ENCODE peak calls at places on chromosomes 3 and 15, in eight cellular contexts. O is HCEC 1CT; E is NCI-H2029; U is K562; J is GM12891; M is NCI-H146; G is T-helper 1 cell; R is stimulated activated CD8-positive, alpha-beta memory T cell treated with anti-CD3 and anti-CD28 coated beads, Interleukin-2, amount 100 ng/mL, for 1 hour. N is an unnamed sample.

GRCh38 chr3:170423001-170423615 is 4.4 kb downstream of the CLDN11 start:
- DNase-seq in U (no peak), E (no peak), J (no peak), O (no peak), R (no peak), M (no peak), G (no peak), N (no peak)

GRCh38 chr3:141367038-141367730 is 1.1 kb upstream of the ZBTB38 start:
- DNase-seq in E (no peak), G (no peak), U (no peak), O (peak; percentile 100), R (no peak), M (no peak), J (no peak), N (peak; percentile 79)

GRCh38 chr3:131036200-131036816 is 9.6 kb downstream of the NEK11 start:
- DNase-seq in J (no peak), U (no peak), R (no peak), G (no peak), O (peak; percentile 77), E (no peak), M (no peak), N (no peak)

GRCh38 chr3:40962721-40963120 is 236.6 kb upstream of the CTNNB1 start:
- DNase-seq in J (no peak), U (no peak), R (no peak), E (no peak), M (no peak), G (no peak), O (no peak), N (no peak)

GRCh38 chr15:92906563-92907081 is 6.5 kb downstream of the CHD2 start:
- DNase-seq in R (no peak), G (no peak), U (no peak), J (no peak), M (no peak), O (peak; percentile 62), E (no peak), N (no peak)

GRCh38 chr15:65936317-65936716 is 67.0 kb downstream of the RAB11A start:
- DNase-seq in J (no peak), U (no peak), R (no peak), G (no peak), O (no peak), E (no peak), M (peak; percentile 42), N (no peak)

GRCh38 chr15:69668963-69669362 is 216.3 kb downstream of the RPLP1 start:
- DNase-seq in R (no peak), O (no peak), U (no peak), M (no peak), J (peak; percentile 44), G (no peak), E (no peak), N (no peak)

GRCh38 chr3:43629741-43630140 is 7.9 kb upstream of the ANO10 start:
- DNase-seq in U (no peak), G (no peak), E (no peak), M (no peak), O (peak; percentile 5), J (no peak), R (no peak), N (no peak)

GRCh38 chr3:132183811-132184210 is 133.4 kb upstream of the ACP3 start:
- DNase-seq in E (no peak), U (no peak), J (no peak), M (no peak), O (no peak), G (no peak), R (no peak), N (no peak)

GRCh38 chr3:25493246-25493645 is 65.2 kb downstream of the RARB start:
- DNase-seq in E (no peak), U (no peak), G (no peak), J (no peak), M (no peak), R (no peak), O (no peak), N (no peak)

GRCh38 chr15:56244811-56245576 is 1.3 kb upstream of the RFX7 start:
- DNase-seq in M (peak; percentile 62), G (no peak), R (no peak), O (no peak), U (peak; percentile 12), J (no peak), E (no peak), N (no peak)

GRCh38 chr3:146781059-146781458 is 175.9 kb upstream of the PLSCR5 start:
- DNase-seq in R (no peak), J (no peak), M (peak; percentile 62), U (no peak), G (no peak), O (no peak), E (no peak), N (no peak)

GRCh38 chr3:39107056-39107873 is at the start of the genes GORASP1 and TTC21A:
- DNase-seq in J (peak; percentile 75), G (peak; percentile 64), E (peak; percentile 86), R (peak; percentile 33), O (peak; percentile 77), U (peak; percentile 92), M (peak; percentile 71), N (peak; percentile 54)

GRCh38 chr3:59654120-59654952 is 604.5 kb upstream of the CFAP20DC start:
- DNase-seq in R (no peak), E (no peak), O (no peak), G (no peak), M (no peak), U (no peak), J (no peak), N (no peak)

GRCh38 chr3:40186508-40186907 is 123.0 kb upstream of the EIF1B start:
- DNase-seq in G (no peak), J (no peak), R (no peak), O (no peak), E (no peak), M (no peak), U (no peak), N (no peak)

GRCh38 chr3:54915976-54916375 is 11.9 kb downstream of the LRTM1 start:
- DNase-seq in R (no peak), E (no peak), O (no peak), G (no peak), U (no peak), J (no peak), M (no peak), N (no peak)

GRCh38 chr3:126752303-126753190 is 48.5 kb downstream of the CHCHD6 start:
- DNase-seq in O (peak; percentile 51), J (peak; percentile 61), R (peak; percentile 6), G (peak; percentile 19), E (peak; percentile 42), U (peak; percentile 71), M (peak; percentile 86), N (peak; percentile 18)

GRCh38 chr15:73022156-73022555 is 30.1 kb upstream of the NEO1 start:
- DNase-seq in G (no peak), J (no peak), M (no peak), O (no peak), E (no peak), R (no peak), U (no peak), N (no peak)

GRCh38 chr3:52986049-52986448 is 59.8 kb downstream of the SFMBT1 start:
- DNase-seq in E (no peak), M (no peak), J (no peak), U (no peak), O (no peak), G (no peak), R (no peak), N (no peak)

GRCh38 chr3:8767667-8768363 is 1.6 kb downstream of the OXTR start:
- DNase-seq in R (no peak), M (no peak), E (peak; percentile 88), G (no peak), J (peak; percentile 62), U (no peak), O (no peak), N (no peak)

GRCh38 chr3:15905041-15905440 is 107.3 kb upstream of the ANKRD28 start:
- DNase-seq in M (no peak), G (no peak), E (no peak), U (no peak), J (no peak), O (no peak), R (no peak), N (no peak)

GRCh38 chr3:159977295-159977694 is 11.3 kb upstream of the IL12A start:
- DNase-seq in R (no peak), E (no peak), M (no peak), G (no peak), U (no peak), J (no peak), O (no peak), N (no peak)

GRCh38 chr15:40130118-40130517 is 21.4 kb upstream of the BMF start:
- DNase-seq in U (no peak), E (no peak), J (no peak), R (no peak), M (no peak), O (no peak), G (no peak), N (no peak)

GRCh38 chr15:39429898-39430357 is 151.0 kb upstream of the THBS1 start:
- DNase-seq in R (no peak), O (peak; percentile 18), J (no peak), G (no peak), E (peak; percentile 1), M (no peak), U (no peak), N (no peak)

GRCh38 chr3:193938613-193939012 is 197.3 kb upstream of the HES1 start:
- DNase-seq in G (no peak), O (no peak), M (peak; percentile 100), R (no peak), J (no peak), E (peak; percentile 90), U (peak; percentile 24), N (no peak)

GRCh38 chr15:78127882-78128281 is 3.4 kb downstream of the CIB2 start:
- DNase-seq in G (no peak), J (no peak), M (no peak), O (no peak), U (no peak), E (peak; percentile 53), R (no peak), N (no peak)

GRCh38 chr3:137770066-137770805 is 6.1 kb downstream of the SOX14 start:
- DNase-seq in J (no peak), G (no peak), O (no peak), M (no peak), E (no peak), R (no peak), U (no peak), N (no peak)

GRCh38 chr3:38722760-38723568 is 73.5 kb upstream of the SCN5A start:
- DNase-seq in J (no peak), O (peak; percentile 40), R (no peak), G (no peak), U (no peak), M (no peak), E (no peak), N (no peak)

GRCh38 chr15:65981837-65982696 is 112.8 kb downstream of the RAB11A start:
- DNase-seq in G (peak; percentile 37), U (peak; percentile 80), E (peak; percentile 36), O (no peak), R (peak; percentile 26), J (peak; percentile 74), M (peak; percentile 77), N (no peak)

GRCh38 chr3:148815316-148815715 is 12.3 kb upstream of the CPB1 start:
- DNase-seq in U (no peak), J (no peak), O (no peak), G (no peak), E (no peak), M (no peak), R (no peak), N (no peak)

GRCh38 chr15:50996641-50997040 is 88.2 kb downstream of the AP4E1 start:
- DNase-seq in E (no peak), G (no peak), O (peak; percentile 28), M (no peak), U (no peak), R (no peak), J (no peak), N (no peak)

GRCh38 chr3:192331749-192332385 is 395.5 kb downstream of the FGF12 start:
- DNase-seq in O (no peak), M (no peak), R (no peak), G (no peak), U (no peak), E (peak; percentile 21), J (no peak), N (no peak)

GRCh38 chr3:99648091-99648490 is 9.7 kb downstream of the COL8A1 start:
- DNase-seq in U (no peak), E (no peak), M (no peak), G (no peak), O (peak; percentile 78), J (no peak), R (no peak), N (no peak)

GRCh38 chr15:85872125-85872524 is 77.4 kb upstream of the KLHL25 start:
- DNase-seq in R (no peak), G (no peak), U (no peak), O (no peak), E (no peak), M (no peak), J (no peak), N (no peak)

N was measured in brain pericyte.